ENCODE peak calls at places on chromosomes 1 and 21, in ten cellular contexts. One of them, this sample, is unnamed.

GRCh38 chr1:65108025-65108692 is 39.8 kb upstream of the AK4 start:
- DNase-seq in HL-60: no peak
- DNase-seq in fibroblast of mammary gland: no peak
- DNase-seq in mammary epithelial cell: no peak
- DNase-seq in cardiac fibroblast: no peak
- DNase-seq in left lung: no peak
- DNase-seq in brain microvascular endothelial cell: no peak
- DNase-seq in K562: no peak
- DNase-seq in lower lobe of right lung: no peak
- DNase-seq in GM23248: no peak
- DNase-seq in this sample: no peak

GRCh38 chr1:54768093-54768492 is 3.8 kb upstream of the PARS2 start:
- DNase-seq in mammary epithelial cell: peak
- DNase-seq in HL-60: no peak
- DNase-seq in K562: no peak
- DNase-seq in GM23248: peak
- DNase-seq in brain microvascular endothelial cell: peak
- DNase-seq in fibroblast of mammary gland: peak
- DNase-seq in cardiac fibroblast: peak
- DNase-seq in left lung: no peak
- DNase-seq in lower lobe of right lung: no peak
- DNase-seq in this sample: no peak

GRCh38 chr1:27372808-27373690 is 1.6 kb downstream of the FCN3 start:
- DNase-seq in mammary epithelial cell: no peak
- DNase-seq in cardiac fibroblast: no peak
- DNase-seq in GM23248: peak
- DNase-seq in left lung: no peak
- DNase-seq in fibroblast of mammary gland: no peak
- DNase-seq in K562: peak
- DNase-seq in brain microvascular endothelial cell: no peak
- DNase-seq in lower lobe of right lung: no peak
- DNase-seq in HL-60: no peak
- DNase-seq in this sample: no peak

GRCh38 chr1:64112281-64112680 is 91.1 kb upstream of the UBE2U start:
- DNase-seq in cardiac fibroblast: peak
- DNase-seq in mammary epithelial cell: peak
- DNase-seq in lower lobe of right lung: no peak
- DNase-seq in fibroblast of mammary gland: peak
- DNase-seq in brain microvascular endothelial cell: peak
- DNase-seq in K562: no peak
- DNase-seq in GM23248: peak
- DNase-seq in HL-60: no peak
- DNase-seq in left lung: no peak
- DNase-seq in this sample: no peak

GRCh38 chr1:31657020-31657804 is 12.5 kb upstream of the PEF1 start:
- DNase-seq in HL-60: no peak
- DNase-seq in GM23248: no peak
- DNase-seq in left lung: no peak
- DNase-seq in K562: no peak
- DNase-seq in brain microvascular endothelial cell: no peak
- DNase-seq in lower lobe of right lung: no peak
- DNase-seq in cardiac fibroblast: no peak
- DNase-seq in mammary epithelial cell: no peak
- DNase-seq in fibroblast of mammary gland: no peak
- DNase-seq in this sample: no peak

GRCh38 chr1:64523938-64524337 is 54.0 kb downstream of the CACHD1 start:
- DNase-seq in brain microvascular endothelial cell: no peak
- DNase-seq in lower lobe of right lung: no peak
- DNase-seq in cardiac fibroblast: no peak
- DNase-seq in left lung: no peak
- DNase-seq in GM23248: no peak
- DNase-seq in K562: no peak
- DNase-seq in mammary epithelial cell: no peak
- DNase-seq in HL-60: no peak
- DNase-seq in fibroblast of mammary gland: no peak
- DNase-seq in this sample: no peak

GRCh38 chr1:170864238-170864637 is 71.1 kb upstream of the MROH9 start:
- DNase-seq in GM23248: peak
- DNase-seq in K562: no peak
- DNase-seq in HL-60: no peak
- DNase-seq in brain microvascular endothelial cell: peak
- DNase-seq in lower lobe of right lung: no peak
- DNase-seq in fibroblast of mammary gland: peak
- DNase-seq in cardiac fibroblast: peak
- DNase-seq in left lung: peak
- DNase-seq in mammary epithelial cell: no peak
- DNase-seq in this sample: no peak

GRCh38 chr1:153238536-153238935 is 21.0 kb upstream of the LORICRIN start:
- DNase-seq in lower lobe of right lung: no peak
- DNase-seq in HL-60: no peak
- DNase-seq in fibroblast of mammary gland: no peak
- DNase-seq in left lung: no peak
- DNase-seq in cardiac fibroblast: no peak
- DNase-seq in mammary epithelial cell: no peak
- DNase-seq in GM23248: no peak
- DNase-seq in K562: peak
- DNase-seq in brain microvascular endothelial cell: no peak
- DNase-seq in this sample: no peak

GRCh38 chr1:47189844-47190562 is at the start of gene PDZK1IP1:
- DNase-seq in HL-60: no peak
- DNase-seq in cardiac fibroblast: peak
- DNase-seq in brain microvascular endothelial cell: peak
- DNase-seq in fibroblast of mammary gland: peak
- DNase-seq in left lung: peak
- DNase-seq in K562: peak
- DNase-seq in lower lobe of right lung: peak
- DNase-seq in mammary epithelial cell: peak
- DNase-seq in GM23248: peak
- DNase-seq in this sample: peak

GRCh38 chr1:114530224-114530623 is 19.2 kb upstream of the TRIM33 start:
- DNase-seq in mammary epithelial cell: no peak
- DNase-seq in cardiac fibroblast: no peak
- DNase-seq in fibroblast of mammary gland: no peak
- DNase-seq in HL-60: no peak
- DNase-seq in K562: no peak
- DNase-seq in brain microvascular endothelial cell: no peak
- DNase-seq in left lung: no peak
- DNase-seq in lower lobe of right lung: no peak
- DNase-seq in GM23248: no peak
- DNase-seq in this sample: no peak

GRCh38 chr1:10728595-10729410 is 67.6 kb downstream of the CASZ1 start:
- DNase-seq in lower lobe of right lung: no peak
- DNase-seq in HL-60: no peak
- DNase-seq in GM23248: no peak
- DNase-seq in K562: no peak
- DNase-seq in cardiac fibroblast: no peak
- DNase-seq in left lung: no peak
- DNase-seq in brain microvascular endothelial cell: no peak
- DNase-seq in fibroblast of mammary gland: no peak
- DNase-seq in mammary epithelial cell: no peak
- DNase-seq in this sample: no peak

GRCh38 chr1:104780470-104781078 is 1030.9 kb downstream of the AMY1C start:
- DNase-seq in lower lobe of right lung: no peak
- DNase-seq in left lung: no peak
- DNase-seq in cardiac fibroblast: peak
- DNase-seq in brain microvascular endothelial cell: peak
- DNase-seq in K562: peak
- DNase-seq in HL-60: no peak
- DNase-seq in GM23248: peak
- DNase-seq in fibroblast of mammary gland: peak
- DNase-seq in mammary epithelial cell: peak
- DNase-seq in this sample: no peak

GRCh38 chr1:55233149-55233777 is 18.1 kb upstream of the USP24 start:
- DNase-seq in K562: no peak
- DNase-seq in fibroblast of mammary gland: no peak
- DNase-seq in lower lobe of right lung: no peak
- DNase-seq in HL-60: no peak
- DNase-seq in left lung: no peak
- DNase-seq in cardiac fibroblast: no peak
- DNase-seq in GM23248: peak
- DNase-seq in mammary epithelial cell: peak
- DNase-seq in brain microvascular endothelial cell: no peak
- DNase-seq in this sample: no peak

GRCh38 chr1:46596846-46597245 is 7.2 kb downstream of the MKNK1 start:
- DNase-seq in fibroblast of mammary gland: no peak
- DNase-seq in HL-60: no peak
- DNase-seq in mammary epithelial cell: no peak
- DNase-seq in GM23248: no peak
- DNase-seq in left lung: no peak
- DNase-seq in cardiac fibroblast: no peak
- DNase-seq in brain microvascular endothelial cell: no peak
- DNase-seq in lower lobe of right lung: no peak
- DNase-seq in K562: no peak
- DNase-seq in this sample: no peak

GRCh38 chr1:42933060-42933586 is 25.5 kb downstream of the SLC2A1 start:
- DNase-seq in GM23248: no peak
- DNase-seq in brain microvascular endothelial cell: no peak
- DNase-seq in cardiac fibroblast: no peak
- DNase-seq in HL-60: no peak
- DNase-seq in fibroblast of mammary gland: no peak
- DNase-seq in left lung: peak
- DNase-seq in lower lobe of right lung: no peak
- DNase-seq in mammary epithelial cell: no peak
- DNase-seq in K562: no peak
- DNase-seq in this sample: no peak

GRCh38 chr1:42934111-42934510 is 24.6 kb downstream of the SLC2A1 start:
- DNase-seq in GM23248: no peak
- DNase-seq in mammary epithelial cell: no peak
- DNase-seq in fibroblast of mammary gland: no peak
- DNase-seq in lower lobe of right lung: no peak
- DNase-seq in K562: no peak
- DNase-seq in HL-60: no peak
- DNase-seq in cardiac fibroblast: no peak
- DNase-seq in brain microvascular endothelial cell: no peak
- DNase-seq in left lung: peak
- DNase-seq in this sample: no peak

GRCh38 chr1:42934541-42935312 is 23.9 kb downstream of the SLC2A1 start:
- DNase-seq in GM23248: no peak
- DNase-seq in mammary epithelial cell: no peak
- DNase-seq in HL-60: no peak
- DNase-seq in cardiac fibroblast: no peak
- DNase-seq in left lung: peak
- DNase-seq in lower lobe of right lung: no peak
- DNase-seq in K562: no peak
- DNase-seq in fibroblast of mammary gland: no peak
- DNase-seq in brain microvascular endothelial cell: no peak
- DNase-seq in this sample: no peak

GRCh38 chr1:42932442-42932941 is 26.2 kb downstream of the SLC2A1 start:
- DNase-seq in left lung: peak
- DNase-seq in HL-60: no peak
- DNase-seq in cardiac fibroblast: no peak
- DNase-seq in lower lobe of right lung: no peak
- DNase-seq in brain microvascular endothelial cell: no peak
- DNase-seq in mammary epithelial cell: no peak
- DNase-seq in K562: no peak
- DNase-seq in GM23248: no peak
- DNase-seq in fibroblast of mammary gland: no peak
- DNase-seq in this sample: no peak

DNA sequence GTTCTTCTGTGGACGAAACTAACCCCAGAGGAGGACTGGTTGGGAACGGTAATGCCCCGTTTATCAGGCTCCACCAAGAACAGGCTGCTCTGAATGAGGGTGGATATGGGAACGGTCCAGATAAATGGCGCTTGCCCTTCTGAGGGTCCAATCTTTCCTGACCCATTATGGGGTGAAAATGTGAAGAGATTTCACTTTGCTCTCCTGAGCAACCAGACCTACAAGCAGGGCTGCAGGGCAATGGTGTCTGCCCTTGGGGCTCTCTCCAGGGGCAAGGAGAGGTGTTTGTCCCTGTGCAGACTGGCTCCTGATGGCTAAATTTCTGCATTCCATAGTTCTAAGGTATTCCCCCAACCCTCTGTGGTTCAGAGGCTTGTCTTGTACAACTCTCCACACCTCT is 25.1 kb downstream of the SLC2A1 start:
- DNase-seq in K562: no peak
- DNase-seq in lower lobe of right lung: no peak
- DNase-seq in brain microvascular endothelial cell: no peak
- DNase-seq in HL-60: no peak
- DNase-seq in fibroblast of mammary gland: no peak
- DNase-seq in GM23248: no peak
- DNase-seq in cardiac fibroblast: no peak
- DNase-seq in left lung: peak
- DNase-seq in mammary epithelial cell: no peak
- DNase-seq in this sample: no peak
- H3K4me3 ChIP-seq in K562: no peak
- H3K4me3 ChIP-seq in lower lobe of right lung: no peak
- H3K4me3 ChIP-seq in brain microvascular endothelial cell: no peak
- H3K4me3 ChIP-seq in HL-60: no peak
- H3K4me3 ChIP-seq in fibroblast of mammary gland: no peak
- H3K4me3 ChIP-seq in GM23248: no peak
- H3K4me3 ChIP-seq in cardiac fibroblast: no peak
- H3K4me3 ChIP-seq in left lung: no peak
- H3K4me3 ChIP-seq in mammary epithelial cell: no peak
- H3K4me3 ChIP-seq in this sample: no peak

GRCh38 chr1:33110477-33110876 is 29.5 kb downstream of the AZIN2 start:
- DNase-seq in left lung: no peak
- DNase-seq in cardiac fibroblast: no peak
- DNase-seq in HL-60: no peak
- DNase-seq in GM23248: no peak
- DNase-seq in lower lobe of right lung: no peak
- DNase-seq in mammary epithelial cell: no peak
- DNase-seq in brain microvascular endothelial cell: no peak
- DNase-seq in fibroblast of mammary gland: no peak
- DNase-seq in K562: no peak
- DNase-seq in this sample: no peak
- H3K4me3 ChIP-seq in left lung: no peak
- H3K4me3 ChIP-seq in cardiac fibroblast: no peak
- H3K4me3 ChIP-seq in HL-60: no peak
- H3K4me3 ChIP-seq in GM23248: no peak
- H3K4me3 ChIP-seq in lower lobe of right lung: no peak
- H3K4me3 ChIP-seq in mammary epithelial cell: no peak
- H3K4me3 ChIP-seq in brain microvascular endothelial cell: no peak
- H3K4me3 ChIP-seq in fibroblast of mammary gland: no peak
- H3K4me3 ChIP-seq in K562: no peak
- H3K4me3 ChIP-seq in this sample: no peak

DNA sequence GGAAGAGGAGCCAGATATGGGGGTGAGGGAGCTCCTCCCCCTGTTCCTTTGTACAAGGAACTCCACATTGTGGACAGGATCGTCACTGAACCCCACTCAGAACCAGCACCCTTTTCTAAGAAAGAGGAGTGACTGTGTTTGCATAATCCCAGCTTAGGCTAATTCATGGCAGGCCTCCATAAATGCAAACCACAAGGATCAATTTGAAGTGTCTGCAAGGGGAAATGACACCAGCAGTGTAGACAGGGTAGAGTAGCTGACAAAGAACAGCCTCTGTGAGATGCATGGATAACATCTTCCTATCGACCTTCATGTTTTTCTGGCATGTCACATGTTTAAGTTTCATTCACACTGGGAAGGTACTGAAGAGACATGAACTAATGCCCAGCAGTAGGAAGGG is 11.7 kb downstream of the MX1 start:
- DNase-seq in mammary epithelial cell: no peak
- DNase-seq in cardiac fibroblast: no peak
- DNase-seq in left lung: no peak
- DNase-seq in lower lobe of right lung: no peak
- DNase-seq in K562: no peak
- DNase-seq in fibroblast of mammary gland: no peak
- DNase-seq in GM23248: no peak
- DNase-seq in brain microvascular endothelial cell: no peak
- DNase-seq in HL-60: no peak
- DNase-seq in this sample: no peak
- H3K4me3 ChIP-seq in mammary epithelial cell: no peak
- H3K4me3 ChIP-seq in cardiac fibroblast: no peak
- H3K4me3 ChIP-seq in left lung: no peak
- H3K4me3 ChIP-seq in lower lobe of right lung: no peak
- H3K4me3 ChIP-seq in K562: no peak
- H3K4me3 ChIP-seq in fibroblast of mammary gland: no peak
- H3K4me3 ChIP-seq in GM23248: no peak
- H3K4me3 ChIP-seq in brain microvascular endothelial cell: no peak
- H3K4me3 ChIP-seq in HL-60: no peak
- H3K4me3 ChIP-seq in this sample: no peak

GRCh38 chr1:37449936-37450335 is 24.4 kb upstream of the ZC3H12A start:
- DNase-seq in mammary epithelial cell: no peak
- DNase-seq in brain microvascular endothelial cell: no peak
- DNase-seq in lower lobe of right lung: peak
- DNase-seq in fibroblast of mammary gland: no peak
- DNase-seq in K562: no peak
- DNase-seq in HL-60: peak
- DNase-seq in cardiac fibroblast: no peak
- DNase-seq in GM23248: no peak
- DNase-seq in left lung: peak
- DNase-seq in this sample: no peak
- H3K4me3 ChIP-seq in mammary epithelial cell: no peak
- H3K4me3 ChIP-seq in brain microvascular endothelial cell: no peak
- H3K4me3 ChIP-seq in lower lobe of right lung: no peak
- H3K4me3 ChIP-seq in fibroblast of mammary gland: no peak
- H3K4me3 ChIP-seq in K562: no peak
- H3K4me3 ChIP-seq in HL-60: no peak
- H3K4me3 ChIP-seq in cardiac fibroblast: no peak
- H3K4me3 ChIP-seq in GM23248: no peak
- H3K4me3 ChIP-seq in left lung: no peak
- H3K4me3 ChIP-seq in this sample: no peak

This sample was measured in thoracic aorta.